ENCODE peak calls at places on chromosome 6, in nine cellular contexts. L is cardiac muscle cell; K is SJSA1; M is mammary epithelial cell; B is OCI-LY7; H is transverse colon; U is neural progenitor cell; J is pancreas; W is CD8-positive, alpha-beta T cell. E is an unnamed sample.

GRCh38 chr6:111808493-111808892 is 64.8 kb downstream of the FYN start:
- DNase-seq in B (no peak), J (no peak), L (no peak), W (peak; percentile 43), K (no peak), M (no peak), U (no peak), H (no peak), E (no peak)

GRCh38 chr6:5036309-5036708 is 32.5 kb upstream of the RPP40 start:
- DNase-seq in K (no peak), M (peak; percentile 19), J (no peak), B (no peak), U (peak; percentile 91), L (peak; percentile 45), H (peak; percentile 21), W (no peak), E (no peak)

GRCh38 chr6:146357578-146358340 is 185.9 kb upstream of the RAB32 start:
- DNase-seq in M (peak; percentile 70), K (peak; percentile 92), J (no peak), B (no peak), L (peak; percentile 66), U (no peak), W (no peak), H (no peak), E (no peak)

GRCh38 chr6:118770112-118770788 is 118.9 kb upstream of the CEP85L start:
- DNase-seq in J (no peak), U (no peak), H (no peak), W (no peak), M (no peak), K (no peak), L (no peak), B (no peak), E (no peak)

GRCh38 chr6:125839879-125840278 is 49.1 kb downstream of the NCOA7 start:
- DNase-seq in H (no peak), B (no peak), K (no peak), L (no peak), U (no peak), W (no peak), J (no peak), M (no peak), E (no peak)

GRCh38 chr6:108268845-108269244 is 8.0 kb upstream of the SNX3 start:
- DNase-seq in L (no peak), U (no peak), K (no peak), W (no peak), M (no peak), J (no peak), B (no peak), H (no peak), E (no peak)

GRCh38 chr6:169008641-169009040 is 245.0 kb downstream of the THBS2 start:
- DNase-seq in U (no peak), M (no peak), L (peak; percentile 34), J (no peak), K (no peak), H (no peak), B (no peak), W (no peak), E (no peak)

GRCh38 chr6:161630674-161631073 is 356.8 kb upstream of the AGPAT4 start:
- DNase-seq in H (no peak), J (no peak), K (peak; percentile 84), L (no peak), M (no peak), U (no peak), W (no peak), B (no peak), E (no peak)

GRCh38 chr6:43060755-43061633 is 1.6 kb downstream of the KLC4 start:
- DNase-seq in H (no peak), M (no peak), B (no peak), K (no peak), L (no peak), U (no peak), J (peak; percentile 43), W (no peak), E (no peak)

GRCh38 chr6:125533710-125534397 is 215.6 kb upstream of the HEY2 start:
- DNase-seq in W (no peak), K (peak; percentile 48), M (no peak), H (no peak), B (no peak), L (peak; percentile 2), U (peak; percentile 71), J (no peak), E (no peak)

GRCh38 chr6:169891846-169892245 is 140.4 kb downstream of the ERMARD start:
- DNase-seq in M (no peak), J (no peak), W (no peak), B (no peak), H (no peak), L (no peak), K (no peak), U (no peak), E (no peak)

GRCh38 chr6:75852721-75853120 is 103.7 kb downstream of the MYO6 start:
- DNase-seq in M (no peak), K (no peak), B (no peak), H (no peak), W (no peak), U (no peak), J (no peak), L (peak; percentile 62), E (no peak)

GRCh38 chr6:169337881-169338445 is 84.3 kb upstream of the THBS2 start:
- DNase-seq in M (no peak), B (no peak), U (no peak), L (no peak), K (no peak), H (no peak), W (no peak), J (no peak), E (no peak)

GRCh38 chr6:51657491-51657890 is 429.9 kb downstream of the PKHD1 start:
- DNase-seq in L (no peak), K (no peak), B (no peak), W (no peak), U (no peak), H (no peak), M (no peak), J (no peak), E (no peak)

GRCh38 chr6:42779521-42779920 is 2.3 kb upstream of the BICRAL start:
- DNase-seq in W (no peak), M (no peak), K (no peak), B (no peak), L (no peak), J (no peak), U (no peak), H (no peak), E (no peak)

GRCh38 chr6:7554533-7555275 is 13.2 kb downstream of the DSP start:
- DNase-seq in B (no peak), J (no peak), W (no peak), H (no peak), K (no peak), M (no peak), L (no peak), U (no peak), E (no peak)

GRCh38 chr6:90086517-90086916 is 192.2 kb downstream of the GJA10 start:
- DNase-seq in K (no peak), B (no peak), M (peak; percentile 94), U (no peak), W (no peak), L (no peak), J (no peak), H (no peak), E (no peak)

GRCh38 chr6:99334526-99335127 is 14.8 kb downstream of the FAXC start:
- DNase-seq in U (peak; percentile 66), H (no peak), M (peak; percentile 49), W (no peak), J (no peak), L (peak; percentile 67), K (peak; percentile 48), B (peak; percentile 33), E (no peak)

GRCh38 chr6:12450446-12450845 is 160.3 kb downstream of the EDN1 start:
- DNase-seq in W (no peak), J (no peak), K (no peak), L (no peak), U (no peak), H (no peak), M (no peak), B (no peak), E (no peak)

GRCh38 chr6:43828711-43829110 is 58.7 kb downstream of the VEGFA start:
- DNase-seq in U (peak; percentile 66), H (no peak), J (no peak), B (peak; percentile 62), L (no peak), M (no peak), W (no peak), K (no peak), E (no peak)

GRCh38 chr6:149963212-149963461 is 606 bp upstream of the ULBP1 start:
- DNase-seq in J (no peak), H (no peak), W (no peak), M (no peak), U (no peak), K (no peak), L (peak; percentile 40), B (peak; percentile 29), E (no peak)
- H3K4me3 ChIP-seq in J (no peak overlapping the region), H (peak overlapping the region; percentile 45), W (peak overlapping the region; percentile 74), M (peak overlapping the region; percentile 53), U (peak overlapping the region; percentile 65), K (no peak overlapping the region), L (peak overlapping the region; percentile 28), B (peak overlapping the region; percentile 66), E (peak overlapping the region; percentile 56)

DNA sequence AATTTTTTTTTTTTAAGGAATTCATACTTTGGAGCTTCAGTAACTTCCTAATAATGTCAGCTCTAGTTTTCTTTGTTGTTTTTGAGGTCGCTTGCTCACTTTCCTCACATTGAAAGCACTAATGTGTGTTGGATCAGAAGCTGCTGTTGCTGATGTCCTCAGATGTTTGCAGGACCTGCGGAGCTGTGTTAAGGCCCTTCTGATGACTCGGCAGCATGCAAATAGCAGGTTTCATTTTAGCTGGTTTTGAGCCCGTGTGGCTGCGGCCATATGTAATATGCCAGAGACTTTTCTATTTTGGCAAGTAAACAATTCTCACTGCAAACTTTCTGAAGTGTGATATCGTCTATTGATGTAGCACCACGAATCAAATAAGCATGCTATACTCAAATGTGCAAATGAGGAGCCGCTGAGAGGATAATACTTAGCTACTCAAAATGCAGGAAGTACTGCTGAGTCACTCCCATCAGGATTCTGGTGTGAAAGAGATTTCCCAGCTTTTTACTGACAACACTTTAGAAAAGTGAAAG is 187.8 kb downstream of the SASH1 start:
- DNase-seq in B (peak; percentile 23), H (no peak), U (no peak), W (no peak), K (peak; percentile 85), M (no peak), L (peak; percentile 78), J (no peak), E (no peak)
- H3K27ac ChIP-seq in B (no peak overlapping the region), H (peak overlapping the region; percentile 45), U (no peak overlapping the region), W (no peak overlapping the region), K (peak overlapping the region; percentile 93), M (no peak overlapping the region), L (no peak overlapping the region), J (no peak overlapping the region), E (peak overlapping the region; percentile 27)

GRCh38 chr6:140192018-140192417 is 817.6 kb upstream of the CITED2 start:
- DNase-seq in W (no peak), K (no peak), L (no peak), M (no peak), B (no peak), J (no peak), U (no peak), H (no peak), E (no peak)

GRCh38 chr6:140193269-140193668 is 818.8 kb upstream of the CITED2 start:
- DNase-seq in L (no peak), H (no peak), W (no peak), K (no peak), U (no peak), B (peak; percentile 8), J (no peak), M (no peak), E (no peak)
- H3K9me3 ChIP-seq in L (no peaks in the 10 kb centered on the region), H (peaks cover 6% of the 10 kb centered on the region), W (no peaks in the 10 kb centered on the region), K (peaks cover 3% of the 10 kb centered on the region), U (peaks cover 18% of the 10 kb centered on the region), B (no peaks in the 10 kb centered on the region), J (no peaks in the 10 kb centered on the region), M (no peaks in the 10 kb centered on the region), E (no peaks in the 10 kb centered on the region)

GRCh38 chr6:57174511-57174907 is 2.4 kb downstream of the BAG2 start:
- DNase-seq in L (no peak), W (no peak), U (no peak), J (no peak), M (no peak), H (no peak), K (no peak), B (no peak), E (no peak)
- H3K4me3 ChIP-seq in L (peak overlapping the region; percentile 50), W (no peak overlapping the region), U (no peak overlapping the region), J (no peak overlapping the region), M (no peak overlapping the region), H (peak overlapping the region; percentile 89), K (peak overlapping the region; percentile 80), B (peak overlapping the region; percentile 88), E (peak overlapping the region; percentile 88)

E was measured in gastrocnemius medialis.